ENCODE peak calls at places on chromosomes 13 and 19, in eight cellular contexts. A, W, C, O, E, T, K and Z are unnamed samples.
A peak's percentile ranks its signal among the peaks of the same experiment; 100 is the strongest.

GRCh38 chr19:48292798-48293197 is 22.9 kb downstream of the ZNF114 start:
- DNase-seq in O (no peak), A (peak; percentile 82), W (no peak), E (no peak), T (no peak), C (peak; percentile 26), K (peak; percentile 47), Z (no peak)

GRCh38 chr19:55689366-55690108 is 14.5 kb downstream of the EPN1 start:
- DNase-seq in E (no peak), O (no peak), W (no peak), K (no peak), A (no peak), C (no peak), T (peak; percentile 29), Z (no peak)

GRCh38 chr13:80921971-80922370 is 581.0 kb upstream of the SPRY2 start:
- DNase-seq in W (no peak), K (peak; percentile 81), A (no peak), T (no peak), C (no peak), E (no peak), O (no peak), Z (no peak)

GRCh38 chr13:56393549-56393948 is 747.2 kb upstream of the PRR20A start:
- DNase-seq in K (no peak), C (no peak), T (no peak), A (no peak), E (peak; percentile 32), W (no peak), O (no peak), Z (no peak)

GRCh38 chr13:85091835-85092234 is 707.4 kb downstream of the SLITRK6 start:
- DNase-seq in E (no peak), K (no peak), A (no peak), T (no peak), W (no peak), O (no peak), C (no peak), Z (no peak)

GRCh38 chr13:97435794-97436193 is 1.8 kb downstream of the RAP2A start:
- DNase-seq in A (peak; percentile 23), W (no peak), O (no peak), T (no peak), E (no peak), K (peak; percentile 33), C (no peak), Z (no peak)

GRCh38 chr13:98142427-98143156 is at the start of gene FARP1:
- DNase-seq in T (peak; percentile 81), A (peak; percentile 66), K (peak; percentile 62), W (no peak), O (no peak), E (peak; percentile 89), C (peak; percentile 54), Z (no peak)

GRCh38 chr19:1851581-1852293 is 3.5 kb upstream of the REXO1 start:
- DNase-seq in E (peak; percentile 76), T (no peak), O (peak; percentile 58), C (no peak), K (no peak), W (no peak), A (no peak), Z (no peak)

GRCh38 chr13:22060187-22060586 is 389.3 kb downstream of the FGF9 start:
- DNase-seq in C (no peak), W (no peak), K (no peak), A (no peak), E (no peak), T (no peak), O (no peak), Z (no peak)

GRCh38 chr13:41259875-41260501 is 3.4 kb downstream of the MTRF1 start:
- DNase-seq in W (no peak), A (no peak), K (no peak), C (no peak), O (no peak), T (no peak), E (no peak), Z (no peak)

GRCh38 chr19:3151563-3152430 is 16.0 kb downstream of the GNA15 start:
- DNase-seq in W (no peak), E (no peak), O (no peak), K (no peak), C (no peak), T (no peak), A (no peak), Z (no peak)

GRCh38 chr19:3150739-3151329 is 15.0 kb downstream of the GNA15 start:
- DNase-seq in A (no peak), O (no peak), T (no peak), C (no peak), K (no peak), E (no peak), W (no peak), Z (no peak)

GRCh38 chr19:3154957-3155736 is 19.3 kb downstream of the GNA15 start:
- DNase-seq in W (peak; percentile 97), E (no peak), K (peak; percentile 97), A (peak; percentile 96), O (peak; percentile 57), T (peak; percentile 79), C (peak; percentile 92), Z (no peak)

GRCh38 chr19:3152431-3152780 is 16.6 kb downstream of the GNA15 start:
- DNase-seq in C (no peak), K (no peak), W (no peak), E (no peak), A (no peak), O (no peak), T (no peak), Z (no peak)

GRCh38 chr19:3153286-3154230 is 17.7 kb downstream of the GNA15 start:
- DNase-seq in W (no peak), E (no peak), A (no peak), K (no peak), C (no peak), O (no peak), T (no peak), Z (no peak)
- H3K4me3 ChIP-seq in W (no peak overlapping the region), E (no peak overlapping the region), A (no peak overlapping the region), K (no peak overlapping the region), C (no peak overlapping the region), O (no peak overlapping the region), T (no peak overlapping the region), Z (no peak overlapping the region)

GRCh38 chr19:27770095-27770494 is 1442.9 kb downstream of the UQCRFS1 start:
- DNase-seq in K (no peak), C (no peak), W (no peak), O (no peak), A (no peak), T (no peak), E (peak; percentile 40), Z (no peak)
- TF ChIP-seq CTCF in K (no peak), C (no peak), W (no peak), O (no peak), A (no peak), T (no peak), E (no peak), Z (no peak)

DNA sequence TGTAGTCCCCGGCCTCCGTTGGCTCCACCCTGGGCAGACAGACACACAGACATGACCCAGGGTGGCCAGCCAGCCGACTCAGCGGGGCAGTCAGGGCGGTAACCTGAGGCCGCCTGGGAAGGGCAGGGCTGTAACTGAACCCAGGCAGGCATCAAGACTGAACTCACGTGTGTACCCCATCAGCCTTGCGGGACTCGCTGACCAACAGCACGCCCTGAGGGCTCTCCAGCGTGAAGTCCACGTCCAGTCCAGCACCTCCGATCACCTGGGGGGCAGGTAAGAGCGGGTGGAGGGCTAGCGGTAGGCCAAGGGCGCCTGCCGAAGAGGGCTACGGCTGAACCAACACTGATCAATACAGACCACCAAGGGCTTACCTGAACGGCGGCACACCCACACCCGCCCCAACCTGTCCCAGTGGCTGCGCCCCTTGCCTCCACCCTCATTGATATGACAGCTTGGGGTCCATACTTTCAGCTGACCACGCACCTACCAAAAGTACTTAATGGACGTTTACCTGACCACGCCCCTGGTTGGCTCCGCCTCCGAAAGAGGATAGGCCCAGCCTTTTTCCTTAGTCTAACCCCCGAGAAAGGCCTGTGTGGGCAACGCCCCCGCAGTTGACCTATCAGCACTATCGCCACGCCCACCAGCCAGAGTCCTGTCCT is 791 bp downstream of the TMED1 start:
- DNase-seq in E (no peak), K (no peak), A (no peak), W (no peak), C (no peak), O (no peak), T (peak; percentile 77), Z (peak; percentile 99)
- H3K4me3 ChIP-seq in E (peak overlapping the region; percentile 42), K (no peak overlapping the region), A (peak overlapping the region; percentile 43), W (peak overlapping the region; percentile 55), C (peak overlapping the region; percentile 25), O (peak overlapping the region; percentile 96), T (peak overlapping the region; percentile 84), Z (peak overlapping the region; percentile 86)

GRCh38 chr19:41701401-41702075 is 6.9 kb upstream of the CEACAM5 start:
- DNase-seq in W (no peak), O (no peak), A (no peak), K (no peak), E (peak; percentile 87), T (no peak), C (peak; percentile 71), Z (no peak)
- TF ChIP-seq CTCF in W (no peak), O (no peak), A (no peak), K (no peak), E (peak; percentile 97), T (no peak), C (peak; percentile 59), Z (no peak)

DNA sequence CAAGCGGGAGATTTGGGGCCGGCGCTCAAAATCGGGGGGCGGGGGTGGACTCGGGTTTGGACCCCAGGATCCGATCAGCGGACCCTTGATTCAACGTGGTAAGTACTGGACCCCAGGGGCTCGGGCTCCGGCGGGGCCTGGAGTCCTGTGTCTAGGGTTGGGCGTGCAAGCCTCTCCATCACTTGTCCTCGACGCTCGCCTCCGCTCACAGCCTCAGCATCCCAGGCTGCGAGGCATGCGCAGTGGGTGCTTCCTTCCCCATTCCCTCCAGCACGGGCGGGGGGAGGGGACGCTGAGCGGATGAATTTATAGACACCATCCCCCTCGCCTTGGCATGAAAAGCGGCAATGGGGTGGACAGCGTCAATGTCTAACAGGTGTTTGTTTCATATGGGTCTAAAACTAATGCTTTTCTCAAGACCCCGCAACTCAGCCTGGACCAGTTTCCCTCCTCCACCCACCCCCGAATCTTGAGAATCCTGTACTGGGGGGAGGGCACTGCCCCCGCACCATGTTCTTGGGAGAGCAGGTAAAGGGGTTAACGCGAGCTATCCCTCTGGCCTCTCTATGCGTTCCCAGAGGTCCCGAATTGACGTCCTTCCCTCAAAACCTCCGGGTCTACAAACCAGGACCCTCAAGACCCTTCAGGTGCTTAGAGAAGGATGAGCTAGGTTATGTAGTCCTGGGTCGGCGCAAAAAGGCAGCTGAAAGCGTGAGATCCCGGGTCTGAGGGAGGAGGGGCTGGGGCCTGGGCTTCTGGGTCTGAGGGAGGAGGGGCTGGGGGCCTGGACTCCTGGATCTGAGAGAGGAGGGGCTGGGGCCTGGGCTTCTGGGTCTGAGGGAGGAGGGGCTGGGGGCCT is 556 bp downstream of the CPT1C start:
- DNase-seq in O (peak; percentile 26), W (no peak), T (peak; percentile 68), A (peak; percentile 73), C (no peak), K (peak; percentile 73), E (peak; percentile 90), Z (no peak)
- H3K4me3 ChIP-seq in O (peak overlapping the region; percentile 38), W (peak overlapping the region; percentile 64), T (peak overlapping the region; percentile 63), A (peak overlapping the region; percentile 53), C (no peak overlapping the region), K (peak overlapping the region; percentile 43), E (peak overlapping the region; percentile 97), Z (peak overlapping the region; percentile 56)

DNA sequence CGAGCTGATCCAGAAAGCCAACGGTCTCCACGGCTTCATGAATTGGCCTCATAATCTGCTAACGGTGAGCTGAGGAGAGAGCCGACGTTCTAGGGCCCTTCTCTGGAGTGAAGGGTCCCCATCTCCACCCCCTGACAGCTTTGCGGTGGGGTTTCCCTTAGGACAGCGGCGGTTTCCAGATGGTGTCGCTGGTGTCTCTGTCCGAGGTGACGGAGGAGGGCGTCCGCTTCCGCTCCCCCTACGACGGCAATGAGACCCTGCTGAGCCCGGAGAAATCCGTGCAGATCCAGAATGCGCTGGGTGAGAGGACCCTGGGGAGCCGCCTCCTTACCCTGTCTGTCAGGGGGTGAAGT is 692 bp downstream of the QTRT1 start:
- DNase-seq in O (no peak), K (no peak), W (no peak), E (peak; percentile 75), T (no peak), C (no peak), A (no peak), Z (no peak)
- TF ChIP-seq CTCF in O (no peak), K (no peak), W (no peak), E (peak; percentile 56), T (no peak), C (no peak), A (no peak), Z (no peak)